ENCODE peak calls at places on chromosomes 3 and 15, in nine cellular contexts. One of them, this sample, is unnamed.

GRCh38 chr3:1969269-1969668 is 129.4 kb upstream of the CNTN4 start:
- DNase-seq in HT1080: peak; percentile 18
- DNase-seq in NCI-H1092: no peak
- DNase-seq in T47D: no peak
- DNase-seq in endothelial cell: no peak
- DNase-seq in psoas muscle: no peak
- DNase-seq in right atrium auricular region: no peak
- DNase-seq in NCI-H2081: no peak
- DNase-seq in activated T-helper 1 cell treated with Interleukin-2 at 50 U/mL for 16 hours: no peak
- DNase-seq in this sample: no peak

GRCh38 chr15:98085003-98085639 is 124.6 kb downstream of the ARRDC4 start:
- DNase-seq in HT1080: peak; percentile 37
- DNase-seq in NCI-H1092: peak; percentile 11
- DNase-seq in NCI-H2081: peak; percentile 31
- DNase-seq in endothelial cell: peak; percentile 36
- DNase-seq in psoas muscle: no peak
- DNase-seq in activated T-helper 1 cell treated with Interleukin-2 at 50 U/mL for 16 hours: no peak
- DNase-seq in right atrium auricular region: no peak
- DNase-seq in T47D: peak; percentile 35
- DNase-seq in this sample: no peak

GRCh38 chr15:97234841-97235240 is 725.7 kb upstream of the ARRDC4 start:
- DNase-seq in NCI-H2081: no peak
- DNase-seq in right atrium auricular region: no peak
- DNase-seq in activated T-helper 1 cell treated with Interleukin-2 at 50 U/mL for 16 hours: no peak
- DNase-seq in psoas muscle: no peak
- DNase-seq in endothelial cell: no peak
- DNase-seq in T47D: no peak
- DNase-seq in NCI-H1092: no peak
- DNase-seq in HT1080: no peak
- DNase-seq in this sample: no peak

GRCh38 chr15:65377976-65378366 is at the start of gene IGDCC3:
- DNase-seq in NCI-H1092: no peak
- DNase-seq in T47D: no peak
- DNase-seq in NCI-H2081: no peak
- DNase-seq in activated T-helper 1 cell treated with Interleukin-2 at 50 U/mL for 16 hours: no peak
- DNase-seq in endothelial cell: peak; percentile 82
- DNase-seq in HT1080: no peak
- DNase-seq in psoas muscle: no peak
- DNase-seq in right atrium auricular region: no peak
- DNase-seq in this sample: no peak

GRCh38 chr3:112781611-112782010 is 65.1 kb downstream of the CD200R1L start:
- DNase-seq in T47D: no peak
- DNase-seq in right atrium auricular region: no peak
- DNase-seq in HT1080: peak; percentile 29
- DNase-seq in activated T-helper 1 cell treated with Interleukin-2 at 50 U/mL for 16 hours: no peak
- DNase-seq in endothelial cell: no peak
- DNase-seq in NCI-H1092: no peak
- DNase-seq in psoas muscle: no peak
- DNase-seq in NCI-H2081: no peak
- DNase-seq in this sample: no peak

GRCh38 chr3:115667175-115668065 is 44.1 kb downstream of the GAP43 start:
- DNase-seq in NCI-H1092: no peak
- DNase-seq in NCI-H2081: no peak
- DNase-seq in endothelial cell: no peak
- DNase-seq in T47D: no peak
- DNase-seq in psoas muscle: no peak
- DNase-seq in right atrium auricular region: no peak
- DNase-seq in activated T-helper 1 cell treated with Interleukin-2 at 50 U/mL for 16 hours: no peak
- DNase-seq in HT1080: peak; percentile 63
- DNase-seq in this sample: no peak

GRCh38 chr15:58932791-58933310 is 628 bp downstream of the SLTM start:
- DNase-seq in psoas muscle: no peak
- DNase-seq in T47D: peak; percentile 6
- DNase-seq in NCI-H2081: no peak
- DNase-seq in right atrium auricular region: no peak
- DNase-seq in endothelial cell: no peak
- DNase-seq in NCI-H1092: peak; percentile 14
- DNase-seq in HT1080: no peak
- DNase-seq in activated T-helper 1 cell treated with Interleukin-2 at 50 U/mL for 16 hours: no peak
- DNase-seq in this sample: no peak

GRCh38 chr15:98438907-98439306 is 209.4 kb upstream of the IGF1R start:
- DNase-seq in psoas muscle: no peak
- DNase-seq in NCI-H1092: no peak
- DNase-seq in NCI-H2081: no peak
- DNase-seq in right atrium auricular region: no peak
- DNase-seq in HT1080: no peak
- DNase-seq in T47D: no peak
- DNase-seq in activated T-helper 1 cell treated with Interleukin-2 at 50 U/mL for 16 hours: no peak
- DNase-seq in endothelial cell: no peak
- DNase-seq in this sample: no peak

GRCh38 chr15:41205315-41205714 is 25.2 kb downstream of the EXD1 start:
- DNase-seq in activated T-helper 1 cell treated with Interleukin-2 at 50 U/mL for 16 hours: no peak
- DNase-seq in HT1080: peak; percentile 15
- DNase-seq in NCI-H1092: no peak
- DNase-seq in right atrium auricular region: no peak
- DNase-seq in NCI-H2081: no peak
- DNase-seq in T47D: no peak
- DNase-seq in endothelial cell: no peak
- DNase-seq in psoas muscle: no peak
- DNase-seq in this sample: no peak

GRCh38 chr3:105458518-105459215 is 92.0 kb downstream of the ALCAM start:
- DNase-seq in activated T-helper 1 cell treated with Interleukin-2 at 50 U/mL for 16 hours: no peak
- DNase-seq in NCI-H1092: no peak
- DNase-seq in endothelial cell: no peak
- DNase-seq in NCI-H2081: no peak
- DNase-seq in right atrium auricular region: no peak
- DNase-seq in HT1080: peak; percentile 11
- DNase-seq in psoas muscle: no peak
- DNase-seq in T47D: no peak
- DNase-seq in this sample: no peak

GRCh38 chr15:48031466-48031865 is 89.3 kb upstream of the SLC24A5 start:
- DNase-seq in right atrium auricular region: no peak
- DNase-seq in T47D: no peak
- DNase-seq in NCI-H1092: no peak
- DNase-seq in psoas muscle: no peak
- DNase-seq in activated T-helper 1 cell treated with Interleukin-2 at 50 U/mL for 16 hours: no peak
- DNase-seq in endothelial cell: no peak
- DNase-seq in NCI-H2081: no peak
- DNase-seq in HT1080: no peak
- DNase-seq in this sample: no peak

GRCh38 chr15:39797407-39797806 is 14.8 kb upstream of the FSIP1 start:
- DNase-seq in NCI-H2081: no peak
- DNase-seq in activated T-helper 1 cell treated with Interleukin-2 at 50 U/mL for 16 hours: no peak
- DNase-seq in endothelial cell: no peak
- DNase-seq in T47D: no peak
- DNase-seq in NCI-H1092: no peak
- DNase-seq in HT1080: no peak
- DNase-seq in psoas muscle: no peak
- DNase-seq in right atrium auricular region: no peak
- DNase-seq in this sample: no peak

GRCh38 chr3:188789201-188789600 is 382.6 kb upstream of the TPRG1 start:
- DNase-seq in right atrium auricular region: no peak
- DNase-seq in NCI-H2081: no peak
- DNase-seq in T47D: no peak
- DNase-seq in NCI-H1092: no peak
- DNase-seq in activated T-helper 1 cell treated with Interleukin-2 at 50 U/mL for 16 hours: no peak
- DNase-seq in psoas muscle: no peak
- DNase-seq in endothelial cell: no peak
- DNase-seq in HT1080: no peak
- DNase-seq in this sample: no peak

GRCh38 chr15:73685561-73685960 is 1.4 kb downstream of the CD276 start:
- DNase-seq in HT1080: no peak
- DNase-seq in NCI-H2081: no peak
- DNase-seq in endothelial cell: no peak
- DNase-seq in T47D: no peak
- DNase-seq in psoas muscle: no peak
- DNase-seq in activated T-helper 1 cell treated with Interleukin-2 at 50 U/mL for 16 hours: no peak
- DNase-seq in NCI-H1092: no peak
- DNase-seq in right atrium auricular region: no peak
- DNase-seq in this sample: no peak

GRCh38 chr15:75171408-75171807 is 30.3 kb upstream of the C15orf39 start:
- DNase-seq in HT1080: peak; percentile 96
- DNase-seq in NCI-H2081: no peak
- DNase-seq in right atrium auricular region: no peak
- DNase-seq in endothelial cell: no peak
- DNase-seq in T47D: no peak
- DNase-seq in NCI-H1092: no peak
- DNase-seq in psoas muscle: no peak
- DNase-seq in activated T-helper 1 cell treated with Interleukin-2 at 50 U/mL for 16 hours: no peak
- DNase-seq in this sample: no peak

GRCh38 chr3:35383719-35384555 is 255.4 kb upstream of the ARPP21 start:
- DNase-seq in NCI-H1092: no peak
- DNase-seq in NCI-H2081: no peak
- DNase-seq in HT1080: peak; percentile 77
- DNase-seq in psoas muscle: no peak
- DNase-seq in T47D: no peak
- DNase-seq in endothelial cell: no peak
- DNase-seq in activated T-helper 1 cell treated with Interleukin-2 at 50 U/mL for 16 hours: no peak
- DNase-seq in right atrium auricular region: no peak
- DNase-seq in this sample: no peak

GRCh38 chr15:70437089-70437488 is 326.3 kb downstream of the UACA start:
- DNase-seq in endothelial cell: no peak
- DNase-seq in HT1080: no peak
- DNase-seq in NCI-H2081: no peak
- DNase-seq in psoas muscle: no peak
- DNase-seq in NCI-H1092: no peak
- DNase-seq in right atrium auricular region: no peak
- DNase-seq in activated T-helper 1 cell treated with Interleukin-2 at 50 U/mL for 16 hours: no peak
- DNase-seq in T47D: no peak
- DNase-seq in this sample: no peak

GRCh38 chr15:78711638-78712037 is 70.6 kb upstream of the CHRNB4 start:
- DNase-seq in T47D: no peak
- DNase-seq in activated T-helper 1 cell treated with Interleukin-2 at 50 U/mL for 16 hours: no peak
- DNase-seq in right atrium auricular region: no peak
- DNase-seq in psoas muscle: no peak
- DNase-seq in HT1080: no peak
- DNase-seq in endothelial cell: no peak
- DNase-seq in NCI-H1092: no peak
- DNase-seq in NCI-H2081: no peak
- DNase-seq in this sample: no peak

GRCh38 chr3:71784914-71785593 is at the start of gene PROK2:
- DNase-seq in psoas muscle: peak; percentile 13
- DNase-seq in right atrium auricular region: no peak
- DNase-seq in HT1080: no peak
- DNase-seq in endothelial cell: peak; percentile 25
- DNase-seq in NCI-H2081: peak; percentile 23
- DNase-seq in T47D: no peak
- DNase-seq in activated T-helper 1 cell treated with Interleukin-2 at 50 U/mL for 16 hours: no peak
- DNase-seq in NCI-H1092: no peak
- DNase-seq in this sample: no peak

GRCh38 chr15:40787344-40787841 is 17.6 kb downstream of the C15orf62 start:
- DNase-seq in right atrium auricular region: no peak
- DNase-seq in activated T-helper 1 cell treated with Interleukin-2 at 50 U/mL for 16 hours: peak; percentile 22
- DNase-seq in psoas muscle: no peak
- DNase-seq in HT1080: peak; percentile 98
- DNase-seq in NCI-H1092: no peak
- DNase-seq in T47D: no peak
- DNase-seq in endothelial cell: no peak
- DNase-seq in NCI-H2081: peak; percentile 97
- DNase-seq in this sample: no peak

GRCh38 chr15:38707802-38708671 is 143.4 kb upstream of the RASGRP1 start:
- DNase-seq in NCI-H1092: no peak
- DNase-seq in psoas muscle: no peak
- DNase-seq in right atrium auricular region: no peak
- DNase-seq in endothelial cell: peak; percentile 48
- DNase-seq in T47D: peak; percentile 42
- DNase-seq in HT1080: peak; percentile 43
- DNase-seq in NCI-H2081: peak; percentile 13
- DNase-seq in activated T-helper 1 cell treated with Interleukin-2 at 50 U/mL for 16 hours: no peak
- DNase-seq in this sample: no peak

GRCh38 chr15:98649621-98649995 is 1.3 kb downstream of the IGF1R start:
- DNase-seq in psoas muscle: peak; percentile 50
- DNase-seq in NCI-H1092: no peak
- DNase-seq in activated T-helper 1 cell treated with Interleukin-2 at 50 U/mL for 16 hours: peak; percentile 26
- DNase-seq in NCI-H2081: peak; percentile 7
- DNase-seq in right atrium auricular region: no peak
- DNase-seq in T47D: peak; percentile 23
- DNase-seq in endothelial cell: peak; percentile 38
- DNase-seq in HT1080: no peak
- DNase-seq in this sample: no peak

GRCh38 chr15:26842391-26842790 is 24.5 kb upstream of the GABRA5 start:
- DNase-seq in T47D: no peak
- DNase-seq in right atrium auricular region: no peak
- DNase-seq in NCI-H1092: peak; percentile 3
- DNase-seq in endothelial cell: no peak
- DNase-seq in NCI-H2081: no peak
- DNase-seq in HT1080: no peak
- DNase-seq in activated T-helper 1 cell treated with Interleukin-2 at 50 U/mL for 16 hours: no peak
- DNase-seq in psoas muscle: no peak
- DNase-seq in this sample: no peak

GRCh38 chr3:129745253-129745652 is 138.8 kb upstream of the PLXND1 start:
- DNase-seq in NCI-H1092: no peak
- DNase-seq in NCI-H2081: no peak
- DNase-seq in HT1080: no peak
- DNase-seq in T47D: no peak
- DNase-seq in right atrium auricular region: no peak
- DNase-seq in activated T-helper 1 cell treated with Interleukin-2 at 50 U/mL for 16 hours: no peak
- DNase-seq in psoas muscle: no peak
- DNase-seq in endothelial cell: no peak
- DNase-seq in this sample: no peak

GRCh38 chr3:78839710-78840109 is 928.1 kb downstream of the ROBO1 start:
- DNase-seq in endothelial cell: no peak
- DNase-seq in right atrium auricular region: no peak
- DNase-seq in NCI-H2081: no peak
- DNase-seq in T47D: no peak
- DNase-seq in activated T-helper 1 cell treated with Interleukin-2 at 50 U/mL for 16 hours: no peak
- DNase-seq in HT1080: no peak
- DNase-seq in NCI-H1092: no peak
- DNase-seq in psoas muscle: no peak
- DNase-seq in this sample: no peak

GRCh38 chr3:27927882-27928281 is 205.8 kb upstream of the EOMES start:
- DNase-seq in HT1080: no peak
- DNase-seq in endothelial cell: no peak
- DNase-seq in right atrium auricular region: no peak
- DNase-seq in T47D: no peak
- DNase-seq in psoas muscle: no peak
- DNase-seq in NCI-H2081: no peak
- DNase-seq in activated T-helper 1 cell treated with Interleukin-2 at 50 U/mL for 16 hours: no peak
- DNase-seq in NCI-H1092: no peak
- DNase-seq in this sample: no peak

GRCh38 chr3:66473637-66474036 is 27.2 kb downstream of the LRIG1 start:
- DNase-seq in right atrium auricular region: no peak
- DNase-seq in endothelial cell: no peak
- DNase-seq in NCI-H1092: no peak
- DNase-seq in psoas muscle: no peak
- DNase-seq in NCI-H2081: no peak
- DNase-seq in activated T-helper 1 cell treated with Interleukin-2 at 50 U/mL for 16 hours: no peak
- DNase-seq in T47D: no peak
- DNase-seq in HT1080: no peak
- DNase-seq in this sample: no peak

GRCh38 chr15:75688831-75689230 is 23.8 kb downstream of the CSPG4 start:
- DNase-seq in activated T-helper 1 cell treated with Interleukin-2 at 50 U/mL for 16 hours: no peak
- DNase-seq in endothelial cell: no peak
- DNase-seq in NCI-H2081: no peak
- DNase-seq in HT1080: no peak
- DNase-seq in psoas muscle: no peak
- DNase-seq in right atrium auricular region: no peak
- DNase-seq in T47D: no peak
- DNase-seq in NCI-H1092: no peak
- DNase-seq in this sample: no peak

GRCh38 chr3:33096103-33096868 is 660 bp downstream of the GLB1 start:
- DNase-seq in T47D: peak; percentile 18
- DNase-seq in NCI-H1092: no peak
- DNase-seq in endothelial cell: peak; percentile 47
- DNase-seq in psoas muscle: peak; percentile 63
- DNase-seq in activated T-helper 1 cell treated with Interleukin-2 at 50 U/mL for 16 hours: peak; percentile 25
- DNase-seq in HT1080: no peak
- DNase-seq in NCI-H2081: no peak
- DNase-seq in right atrium auricular region: no peak
- DNase-seq in this sample: no peak

GRCh38 chr3:21901504-21901903 is 150.5 kb upstream of the ZNF385D start:
- DNase-seq in T47D: no peak
- DNase-seq in NCI-H2081: no peak
- DNase-seq in right atrium auricular region: no peak
- DNase-seq in endothelial cell: no peak
- DNase-seq in activated T-helper 1 cell treated with Interleukin-2 at 50 U/mL for 16 hours: no peak
- DNase-seq in psoas muscle: no peak
- DNase-seq in HT1080: no peak
- DNase-seq in NCI-H1092: no peak
- DNase-seq in this sample: no peak

GRCh38 chr3:170534232-170534631 is 51.6 kb downstream of the SLC7A14 start:
- DNase-seq in right atrium auricular region: no peak
- DNase-seq in NCI-H1092: no peak
- DNase-seq in NCI-H2081: no peak
- DNase-seq in T47D: no peak
- DNase-seq in activated T-helper 1 cell treated with Interleukin-2 at 50 U/mL for 16 hours: no peak
- DNase-seq in endothelial cell: no peak
- DNase-seq in HT1080: no peak
- DNase-seq in psoas muscle: no peak
- DNase-seq in this sample: no peak

This sample was measured in thoracic aorta.